ENCODE peak calls at places on chromosomes 7 and 10, in seven cellular contexts. One of them, this sample, is unnamed.

GRCh38 chr10:79298403-79299244 is 48.6 kb upstream of the PPIF start:
- DNase-seq in HCT116: peak
- DNase-seq in K562: peak
- DNase-seq in HepG2: peak
- DNase-seq in H1: no peak
- DNase-seq in SK-N-SH: no peak
- DNase-seq in NT2/D1: no peak
- DNase-seq in this sample: no peak

GRCh38 chr7:2313450-2314208 is 612 bp downstream of the SNX8 start:
- DNase-seq in HCT116: no peak
- DNase-seq in K562: no peak
- DNase-seq in HepG2: no peak
- DNase-seq in H1: no peak
- DNase-seq in SK-N-SH: no peak
- DNase-seq in NT2/D1: no peak
- DNase-seq in this sample: no peak

GRCh38 chr7:108181073-108181985 is 51.2 kb upstream of the LAMB4 start:
- DNase-seq in HCT116: peak
- DNase-seq in K562: peak
- DNase-seq in HepG2: peak
- DNase-seq in H1: peak
- DNase-seq in SK-N-SH: peak
- DNase-seq in NT2/D1: peak
- DNase-seq in this sample: peak

GRCh38 chr7:69996132-69996531 is 397.9 kb downstream of the AUTS2 start:
- DNase-seq in HCT116: no peak
- DNase-seq in K562: no peak
- DNase-seq in HepG2: no peak
- DNase-seq in H1: no peak
- DNase-seq in SK-N-SH: no peak
- DNase-seq in NT2/D1: no peak
- DNase-seq in this sample: no peak

GRCh38 chr7:138387755-138388475 is 72.1 kb upstream of the TRIM24 start:
- DNase-seq in HCT116: no peak
- DNase-seq in K562: peak
- DNase-seq in HepG2: no peak
- DNase-seq in H1: peak
- DNase-seq in SK-N-SH: no peak
- DNase-seq in NT2/D1: no peak
- DNase-seq in this sample: no peak

GRCh38 chr10:1544929-1545328 is 192.4 kb downstream of the ADARB2 start:
- DNase-seq in HCT116: no peak
- DNase-seq in K562: no peak
- DNase-seq in HepG2: no peak
- DNase-seq in H1: no peak
- DNase-seq in SK-N-SH: no peak
- DNase-seq in NT2/D1: no peak
- DNase-seq in this sample: no peak

GRCh38 chr10:96419351-96419750 is 60.5 kb upstream of the OPALIN start:
- DNase-seq in HCT116: no peak
- DNase-seq in K562: no peak
- DNase-seq in HepG2: no peak
- DNase-seq in H1: no peak
- DNase-seq in SK-N-SH: no peak
- DNase-seq in NT2/D1: no peak
- DNase-seq in this sample: no peak

GRCh38 chr7:3089493-3089892 is 45.8 kb upstream of the CARD11 start:
- DNase-seq in HCT116: no peak
- DNase-seq in K562: peak
- DNase-seq in HepG2: peak
- DNase-seq in H1: peak
- DNase-seq in SK-N-SH: peak
- DNase-seq in NT2/D1: peak
- DNase-seq in this sample: no peak

GRCh38 chr7:77482015-77482414 is 55.1 kb upstream of the PTPN12 start:
- DNase-seq in HCT116: no peak
- DNase-seq in K562: no peak
- DNase-seq in HepG2: peak
- DNase-seq in H1: no peak
- DNase-seq in SK-N-SH: no peak
- DNase-seq in NT2/D1: no peak
- DNase-seq in this sample: no peak

GRCh38 chr10:124339951-124340760 is 78.6 kb downstream of the OAT start:
- DNase-seq in HCT116: no peak
- DNase-seq in K562: no peak
- DNase-seq in HepG2: no peak
- DNase-seq in H1: no peak
- DNase-seq in SK-N-SH: no peak
- DNase-seq in NT2/D1: no peak
- DNase-seq in this sample: no peak

GRCh38 chr10:36711371-36711770 is 414.0 kb upstream of the ANKRD30A start:
- DNase-seq in HCT116: no peak
- DNase-seq in K562: no peak
- DNase-seq in HepG2: no peak
- DNase-seq in H1: no peak
- DNase-seq in SK-N-SH: no peak
- DNase-seq in NT2/D1: no peak
- DNase-seq in this sample: no peak

GRCh38 chr7:36210542-36210941 is 57.5 kb downstream of the EEPD1 start:
- DNase-seq in HCT116: no peak
- DNase-seq in K562: no peak
- DNase-seq in HepG2: no peak
- DNase-seq in H1: no peak
- DNase-seq in SK-N-SH: no peak
- DNase-seq in NT2/D1: no peak
- DNase-seq in this sample: no peak

GRCh38 chr7:11082552-11083213 is 109.0 kb downstream of the PHF14 start:
- DNase-seq in HCT116: no peak
- DNase-seq in K562: no peak
- DNase-seq in HepG2: peak
- DNase-seq in H1: no peak
- DNase-seq in SK-N-SH: no peak
- DNase-seq in NT2/D1: no peak
- DNase-seq in this sample: no peak

GRCh38 chr7:32259917-32260596 is 189.8 kb upstream of the PDE1C start:
- DNase-seq in HCT116: no peak
- DNase-seq in K562: no peak
- DNase-seq in HepG2: no peak
- DNase-seq in H1: no peak
- DNase-seq in SK-N-SH: no peak
- DNase-seq in NT2/D1: no peak
- DNase-seq in this sample: peak

GRCh38 chr7:128020161-128020560 is 11.1 kb downstream of the LRRC4 start:
- DNase-seq in HCT116: peak
- DNase-seq in K562: peak
- DNase-seq in HepG2: peak
- DNase-seq in H1: peak
- DNase-seq in SK-N-SH: peak
- DNase-seq in NT2/D1: no peak
- DNase-seq in this sample: no peak

GRCh38 chr10:8052344-8052969 is 2.0 kb upstream of the GATA3 start:
- DNase-seq in HCT116: no peak
- DNase-seq in K562: no peak
- DNase-seq in HepG2: no peak
- DNase-seq in H1: no peak
- DNase-seq in SK-N-SH: no peak
- DNase-seq in NT2/D1: no peak
- DNase-seq in this sample: no peak

GRCh38 chr10:14356921-14357320 is 26.2 kb upstream of the FRMD4A start:
- DNase-seq in HCT116: no peak
- DNase-seq in K562: no peak
- DNase-seq in HepG2: no peak
- DNase-seq in H1: no peak
- DNase-seq in SK-N-SH: no peak
- DNase-seq in NT2/D1: no peak
- DNase-seq in this sample: no peak

GRCh38 chr10:48400850-48401220 is 94.4 kb downstream of the MAPK8 start:
- DNase-seq in HCT116: no peak
- DNase-seq in K562: no peak
- DNase-seq in HepG2: no peak
- DNase-seq in H1: no peak
- DNase-seq in SK-N-SH: no peak
- DNase-seq in NT2/D1: no peak
- DNase-seq in this sample: no peak

GRCh38 chr7:36002900-36003299 is 150.2 kb upstream of the EEPD1 start:
- DNase-seq in HCT116: no peak
- DNase-seq in K562: no peak
- DNase-seq in HepG2: no peak
- DNase-seq in H1: no peak
- DNase-seq in SK-N-SH: no peak
- DNase-seq in NT2/D1: no peak
- DNase-seq in this sample: no peak

GRCh38 chr10:61588770-61589211 is 73.9 kb upstream of the CABCOCO1 start:
- DNase-seq in HCT116: no peak
- DNase-seq in K562: peak
- DNase-seq in HepG2: no peak
- DNase-seq in H1: no peak
- DNase-seq in SK-N-SH: peak
- DNase-seq in NT2/D1: no peak
- DNase-seq in this sample: no peak

DNA sequence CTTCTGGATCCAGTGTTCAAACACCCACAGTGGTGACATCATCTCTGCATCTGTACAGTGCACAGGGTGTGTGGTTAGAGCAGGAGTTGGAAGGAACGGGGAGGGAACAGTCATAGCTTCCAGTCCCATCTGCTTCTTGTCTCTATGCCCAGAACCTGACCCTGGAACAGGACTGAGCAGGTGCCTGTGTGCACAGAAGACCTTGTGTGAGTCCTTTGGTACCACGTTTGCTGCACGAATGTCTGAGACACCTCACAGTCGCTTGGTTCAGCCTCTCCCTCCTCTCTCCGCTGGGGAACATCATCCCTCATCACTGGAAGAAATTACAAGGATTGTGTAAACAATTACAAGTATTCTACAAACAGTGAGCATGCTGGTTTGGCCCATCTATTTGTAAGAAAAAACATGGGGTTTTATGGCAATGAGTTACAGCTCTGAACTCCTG is 243.0 kb upstream of the KLF6 start:
- DNase-seq in HCT116: no peak
- DNase-seq in K562: no peak
- DNase-seq in HepG2: no peak
- DNase-seq in H1: no peak
- DNase-seq in SK-N-SH: no peak
- DNase-seq in NT2/D1: no peak
- DNase-seq in this sample: no peak
- TF ChIP-seq YY1 in HCT116: no peak
- TF ChIP-seq YY1 in K562: no peak
- TF ChIP-seq YY1 in HepG2: no peak
- TF ChIP-seq YY1 in H1: no peak
- TF ChIP-seq YY1 in SK-N-SH: no peak
- TF ChIP-seq YY1 in NT2/D1: no peak
- TF ChIP-seq YY1 in this sample: no peak

GRCh38 chr10:50739618-50740350 is at the start of gene ASAH2B:
- DNase-seq in HCT116: peak
- DNase-seq in K562: peak
- DNase-seq in HepG2: peak
- DNase-seq in H1: peak
- DNase-seq in SK-N-SH: peak
- DNase-seq in NT2/D1: peak
- DNase-seq in this sample: peak

DNA sequence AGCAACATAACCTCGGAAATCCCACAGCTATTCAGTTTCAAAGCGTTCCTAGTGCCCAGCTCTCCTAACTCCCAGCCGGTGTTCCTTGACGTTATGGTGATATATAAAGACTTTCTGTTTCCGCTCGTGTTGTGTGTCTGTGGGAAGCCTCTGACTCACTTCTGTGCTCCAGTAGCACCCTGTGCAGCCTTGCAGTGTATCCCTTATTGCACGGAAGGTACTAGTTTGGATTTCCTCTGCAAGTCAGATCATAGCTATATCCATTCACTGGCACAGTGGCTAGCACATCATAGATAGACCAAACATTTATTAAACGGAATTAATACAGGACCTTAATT is 584 bp downstream of the ASAH2B start:
- DNase-seq in HCT116: no peak
- DNase-seq in K562: no peak
- DNase-seq in HepG2: peak
- DNase-seq in H1: no peak
- DNase-seq in SK-N-SH: no peak
- DNase-seq in NT2/D1: no peak
- DNase-seq in this sample: peak
- TF ChIP-seq YY1 in HCT116: no peak
- TF ChIP-seq YY1 in K562: no peak
- TF ChIP-seq YY1 in HepG2: no peak
- TF ChIP-seq YY1 in H1: no peak
- TF ChIP-seq YY1 in SK-N-SH: no peak
- TF ChIP-seq YY1 in NT2/D1: no peak
- TF ChIP-seq YY1 in this sample: no peak

DNA sequence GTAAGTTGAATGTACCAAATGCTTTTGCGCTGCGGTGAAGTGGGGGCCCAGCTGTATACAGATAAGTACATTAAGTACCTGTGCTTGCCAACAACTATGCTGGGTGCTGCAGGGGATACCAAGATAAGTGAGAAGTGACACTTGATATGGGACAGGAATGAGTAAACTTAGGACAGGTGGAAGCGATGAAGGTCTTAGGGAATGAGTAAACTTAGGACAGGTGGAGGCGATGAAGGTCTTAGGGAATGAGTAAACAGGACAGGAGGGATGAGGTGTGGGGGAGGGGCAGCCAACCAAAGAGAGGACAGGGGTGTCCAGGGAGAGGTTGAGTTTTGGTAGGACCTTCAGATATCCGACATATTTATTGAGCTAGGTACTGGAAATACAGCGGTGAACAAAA is 1.4 kb downstream of the MDH2 start:
- DNase-seq in HCT116: no peak
- DNase-seq in K562: peak
- DNase-seq in HepG2: no peak
- DNase-seq in H1: no peak
- DNase-seq in SK-N-SH: no peak
- DNase-seq in NT2/D1: no peak
- DNase-seq in this sample: no peak
- TF ChIP-seq YY1 in HCT116: no peak
- TF ChIP-seq YY1 in K562: no peak
- TF ChIP-seq YY1 in HepG2: no peak
- TF ChIP-seq YY1 in H1: no peak
- TF ChIP-seq YY1 in SK-N-SH: no peak
- TF ChIP-seq YY1 in NT2/D1: no peak
- TF ChIP-seq YY1 in this sample: no peak

DNA sequence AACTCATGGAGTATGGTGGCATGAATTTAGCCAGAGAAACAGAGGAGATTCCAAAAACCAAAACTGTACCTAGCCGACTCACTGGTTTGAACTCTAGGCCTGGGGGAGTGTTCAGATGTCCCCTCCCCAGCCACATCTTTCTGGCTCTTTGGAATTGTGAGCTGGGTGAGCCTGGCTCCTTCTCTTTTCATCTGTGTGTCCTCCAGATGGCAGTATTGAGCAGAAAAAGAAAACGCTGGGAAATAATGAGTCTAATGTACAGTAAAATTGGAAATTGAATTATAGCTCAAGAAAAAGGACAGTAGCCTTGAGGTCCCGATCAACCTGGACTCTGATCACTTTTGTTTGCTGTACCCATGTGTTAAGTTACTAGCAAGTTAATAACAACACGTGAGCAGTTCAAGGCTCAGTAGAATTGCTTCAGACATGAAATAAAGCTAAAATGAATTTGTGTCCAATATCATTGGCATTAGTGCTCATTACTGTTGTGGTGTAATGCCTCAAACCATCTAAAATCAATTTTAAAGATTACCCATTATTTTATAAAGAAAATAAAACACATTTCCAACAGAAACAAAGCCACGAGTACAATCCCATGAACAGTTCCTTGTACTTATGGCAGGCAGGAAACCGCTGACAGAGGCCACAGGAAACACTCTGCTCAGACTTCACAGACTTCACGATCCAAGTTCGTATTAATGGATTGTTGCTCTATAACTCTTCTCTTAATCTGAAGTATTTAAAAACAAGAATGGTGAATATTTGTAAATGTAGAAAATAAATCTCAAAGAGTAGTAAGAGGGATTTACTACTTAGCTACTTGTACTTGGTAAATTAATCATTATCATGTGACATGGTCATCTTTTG is 78.1 kb downstream of the SNX10 start:
- DNase-seq in HCT116: peak
- DNase-seq in K562: peak
- DNase-seq in HepG2: peak
- DNase-seq in H1: no peak
- DNase-seq in SK-N-SH: peak
- DNase-seq in NT2/D1: peak
- DNase-seq in this sample: no peak
- TF ChIP-seq YY1 in HCT116: no peak
- TF ChIP-seq YY1 in K562: no peak
- TF ChIP-seq YY1 in HepG2: no peak
- TF ChIP-seq YY1 in H1: no peak
- TF ChIP-seq YY1 in SK-N-SH: no peak
- TF ChIP-seq YY1 in NT2/D1: no peak
- TF ChIP-seq YY1 in this sample: peak

This sample was measured in GM12878.